ENCODE peak calls at places on chromosomes 7 and 10, in eight cellular contexts. V is glutamatergic neuron, O is AG04450, I is right lobe of liver, D is left ventricle myocardium inferior, X is foreskin keratinocyte, F is Calu3, L is A549. U is an unnamed sample.

GRCh38 chr10:76133597-76134255 is 702.3 kb downstream of the LRMDA start:
- DNase-seq in V (no peak), O (no peak), I (no peak), D (no peak), X (no peak), F (no peak), L (no peak), U (no peak)

GRCh38 chr7:27199820-27200760 is at the start of gene HOXA13:
- DNase-seq in V (peak; percentile 64), O (no peak), I (no peak), D (no peak), X (no peak), F (peak; percentile 90), L (peak; percentile 69), U (no peak)

GRCh38 chr7:44368885-44369284 is 43.5 kb upstream of the CAMK2B start:
- DNase-seq in V (no peak), O (no peak), I (no peak), D (no peak), X (peak; percentile 33), F (no peak), L (no peak), U (no peak)

GRCh38 chr7:47303695-47304453 is 278.0 kb downstream of the TNS3 start:
- DNase-seq in V (no peak), O (no peak), I (no peak), D (no peak), X (no peak), F (no peak), L (no peak), U (no peak)

GRCh38 chr10:80497187-80498038 is 40.3 kb upstream of the SH2D4B start:
- DNase-seq in V (no peak), O (no peak), I (peak; percentile 73), D (peak; percentile 78), X (no peak), F (no peak), L (no peak), U (no peak)

GRCh38 chr10:34323197-34323596 is 491.9 kb downstream of the PARD3 start:
- DNase-seq in V (no peak), O (no peak), I (no peak), D (no peak), X (no peak), F (no peak), L (no peak), U (no peak)

GRCh38 chr7:92916751-92917369 is 80.5 kb upstream of the CDK6 start:
- DNase-seq in V (no peak), O (no peak), I (no peak), D (no peak), X (peak; percentile 95), F (peak; percentile 58), L (peak; percentile 49), U (no peak)

GRCh38 chr7:40570218-40570617 is 435.4 kb downstream of the SUGCT start:
- DNase-seq in V (no peak), O (no peak), I (no peak), D (no peak), X (no peak), F (no peak), L (no peak), U (no peak)

GRCh38 chr7:98192781-98193457 is 18.3 kb upstream of the BHLHA15 start:
- DNase-seq in V (no peak), O (no peak), I (no peak), D (no peak), X (no peak), F (no peak), L (no peak), U (no peak)

GRCh38 chr7:44386139-44386913 is 60.9 kb upstream of the CAMK2B start:
- DNase-seq in V (no peak), O (no peak), I (peak; percentile 40), D (no peak), X (no peak), F (no peak), L (no peak), U (no peak)

GRCh38 chr7:24905996-24906770 is 73.8 kb downstream of the OSBPL3 start:
- DNase-seq in V (no peak), O (no peak), I (no peak), D (no peak), X (peak; percentile 83), F (peak; percentile 36), L (no peak), U (no peak)

GRCh38 chr10:11612004-11613001 is 853 bp upstream of the USP6NL start:
- DNase-seq in V (no peak), O (no peak), I (no peak), D (no peak), X (peak; percentile 34), F (no peak), L (no peak), U (peak; percentile 33)

GRCh38 chr10:49158399-49158798 is 24.6 kb upstream of the FAM170B start:
- DNase-seq in V (no peak), O (no peak), I (no peak), D (no peak), X (no peak), F (no peak), L (no peak), U (no peak)

GRCh38 chr7:50603288-50603687 is 38.1 kb upstream of the DDC start:
- DNase-seq in V (no peak), O (no peak), I (no peak), D (no peak), X (no peak), F (no peak), L (peak; percentile 17), U (no peak)

GRCh38 chr10:12396567-12396966 is 47.2 kb downstream of the CAMK1D start:
- DNase-seq in V (no peak), O (no peak), I (no peak), D (no peak), X (no peak), F (no peak), L (no peak), U (no peak)

GRCh38 chr7:96837583-96837982 is 127.9 kb upstream of the SEM1 start:
- DNase-seq in V (no peak), O (no peak), I (no peak), D (no peak), X (no peak), F (no peak), L (no peak), U (peak; percentile 62)

GRCh38 chr10:75547391-75548298 is 116.2 kb downstream of the LRMDA start:
- DNase-seq in V (no peak), O (no peak), I (no peak), D (no peak), X (peak; percentile 7), F (no peak), L (no peak), U (peak; percentile 57)

GRCh38 chr10:60944159-60944909 is at the start of gene RHOBTB1:
- DNase-seq in V (peak; percentile 85), O (no peak), I (peak; percentile 73), D (peak; percentile 81), X (peak; percentile 51), F (peak; percentile 81), L (peak; percentile 81), U (peak; percentile 20)

GRCh38 chr7:137074386-137075030 is 206.1 kb downstream of the CHRM2 start:
- DNase-seq in V (no peak), O (peak; percentile 38), I (no peak), D (no peak), X (no peak), F (no peak), L (no peak), U (no peak)

GRCh38 chr7:66183700-66184099 is 21.4 kb upstream of the TPST1 start:
- DNase-seq in V (no peak), O (peak; percentile 76), I (no peak), D (no peak), X (peak; percentile 74), F (no peak), L (peak; percentile 43), U (no peak)

GRCh38 chr7:133235212-133235883 is 17.5 kb upstream of the EXOC4 start:
- DNase-seq in V (no peak), O (no peak), I (no peak), D (no peak), X (peak; percentile 55), F (no peak), L (no peak), U (no peak)

GRCh38 chr7:22563621-22564241 is 63.7 kb upstream of the STEAP1B start:
- DNase-seq in V (no peak), O (no peak), I (no peak), D (no peak), X (no peak), F (peak; percentile 55), L (no peak), U (peak; percentile 76)

GRCh38 chr10:19638173-19638872 is 177.9 kb upstream of the PLXDC2 start:
- DNase-seq in V (no peak), O (peak; percentile 90), I (peak; percentile 51), D (no peak), X (peak; percentile 62), F (no peak), L (peak; percentile 37), U (no peak)

GRCh38 chr10:71912431-71912830 is 51.8 kb upstream of the CHST3 start:
- DNase-seq in V (no peak), O (no peak), I (no peak), D (no peak), X (no peak), F (no peak), L (peak; percentile 35), U (no peak)
- TF ChIP-seq CTCF in V (no peak), O (peak; percentile 17), I (no peak), D (no peak), X (peak; percentile 21), F (no peak), L (no peak), U (no peak)

DNA sequence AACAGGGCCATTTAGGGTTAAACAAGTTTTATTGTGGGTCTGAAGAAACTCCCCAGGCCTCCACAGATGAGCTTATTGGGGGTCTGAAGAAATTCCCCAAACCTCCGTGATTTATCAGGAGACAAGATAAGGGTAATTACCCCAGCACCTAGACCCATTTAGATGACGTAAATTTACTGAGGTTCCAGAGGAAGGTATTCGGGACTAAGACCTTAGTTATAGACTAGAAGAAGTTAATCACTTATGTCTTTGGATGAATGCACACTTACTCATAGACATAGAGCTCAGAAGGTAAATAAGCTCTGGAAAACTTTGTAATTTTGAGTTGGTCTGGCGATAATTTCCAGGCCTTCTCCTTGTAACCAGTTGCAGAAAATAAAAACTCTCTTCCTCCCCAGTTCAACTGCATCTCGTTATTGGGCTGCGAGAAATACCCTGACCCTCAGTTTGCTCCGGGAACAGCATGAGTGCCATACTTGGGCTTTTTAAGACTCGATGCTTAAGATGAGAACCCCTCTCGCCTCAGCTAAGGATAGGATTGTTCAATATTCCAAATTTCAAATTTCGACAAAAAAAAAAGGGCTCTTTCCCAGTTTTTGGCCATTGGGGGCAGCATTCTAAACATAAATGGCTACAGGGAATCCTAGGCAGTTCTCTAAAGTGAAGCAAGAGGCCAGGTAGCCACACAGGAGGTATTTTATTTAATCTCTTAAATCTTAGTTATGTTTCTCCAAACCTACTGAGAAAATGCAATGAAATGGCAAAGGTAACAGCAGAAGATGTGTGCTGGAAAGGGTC is 74.7 kb upstream of the PFKP start:
- DNase-seq in V (no peak), O (no peak), I (no peak), D (no peak), X (no peak), F (no peak), L (no peak), U (no peak)
- TF ChIP-seq CTCF in V (no peak), O (peak; percentile 36), I (no peak), D (no peak), X (no peak), F (no peak), L (peak; percentile 37), U (no peak)

GRCh38 chr7:69403169-69403568 is 195.1 kb upstream of the AUTS2 start:
- DNase-seq in V (peak; percentile 28), O (no peak), I (no peak), D (no peak), X (no peak), F (no peak), L (peak; percentile 37), U (peak; percentile 60)
- TF ChIP-seq CTCF in V (peak; percentile 6), O (no peak), I (no peak), D (peak; percentile 57), X (peak; percentile 35), F (no peak), L (no peak), U (peak; percentile 37)

GRCh38 chr10:70265032-70265689 is 18.6 kb downstream of the NPFFR1 start:
- DNase-seq in V (no peak), O (no peak), I (no peak), D (no peak), X (peak; percentile 37), F (peak; percentile 58), L (peak; percentile 37), U (peak; percentile 53)
- TF ChIP-seq CTCF in V (no peak), O (peak; percentile 18), I (peak; percentile 17), D (peak; percentile 46), X (peak; percentile 59), F (peak; percentile 40), L (peak; percentile 18), U (peak; percentile 16)

U was measured in GM12865.